ENCODE peak calls at places on chromosomes 12 and 14, in eight cellular contexts. Z is HepG2; P is AG08395; O is NCI-H1417; Y is activated CD4-positive, CD25-positive, alpha-beta regulatory T cell treated with anti-CD3 and anti-CD28 coated beads, Interleukin-2, amount 50 U/mL, for 72 hours; R is stimulated activated CD4-positive, alpha-beta T cell treated with anti-CD3 and anti-CD28 coated beads, Interleukin-2, amount 100 ng/mL, for 48 hours; T is left ventricle myocardium superior; L is Peyer's patch. C is an unnamed sample.

GRCh38 chr12:12788675-12789368 is 3.4 kb downstream of the APOLD1 start:
- DNase-seq in L (no peak), T (peak), O (peak), Y (peak), Z (peak), P (peak), R (peak), C (no peak)

GRCh38 chr12:122681814-122682213 is 21.3 kb downstream of the HCAR2 start:
- DNase-seq in R (no peak), Z (no peak), P (peak), O (no peak), Y (no peak), T (no peak), L (no peak), C (no peak)

GRCh38 chr12:117860111-117860510 is 108.7 kb downstream of the KSR2 start:
- DNase-seq in R (no peak), T (no peak), O (no peak), Y (no peak), P (no peak), Z (no peak), L (no peak), C (no peak)

GRCh38 chr12:132649226-132649945 is 30.8 kb downstream of the P2RX2 start:
- DNase-seq in L (no peak), T (no peak), Z (no peak), Y (no peak), O (no peak), R (no peak), P (no peak), C (no peak)

GRCh38 chr12:1171657-1172056 is 180.6 kb downstream of the ERC1 start:
- DNase-seq in O (peak), R (no peak), P (no peak), Z (no peak), T (no peak), L (no peak), Y (no peak), C (no peak)

GRCh38 chr12:95998611-95999300 is 2.6 kb upstream of the HAL start:
- DNase-seq in T (no peak), L (no peak), O (peak), Z (peak), P (peak), R (peak), Y (no peak), C (no peak)

GRCh38 chr12:6336859-6337744 is 4.8 kb downstream of the TNFRSF1A start:
- DNase-seq in T (peak), O (no peak), R (no peak), L (no peak), Y (peak), P (no peak), Z (no peak), C (no peak)

GRCh38 chr14:69191340-69192111 is at the start of gene EXD2:
- DNase-seq in Z (peak), R (peak), Y (peak), L (peak), T (peak), P (peak), O (peak), C (peak)

GRCh38 chr12:91871751-91872150 is 273.9 kb downstream of the BTG1 start:
- DNase-seq in O (no peak), T (no peak), R (no peak), P (no peak), Z (no peak), Y (no peak), L (no peak), C (no peak)

GRCh38 chr12:1915082-1915968 is 3.1 kb downstream of the CACNA2D4 start:
- DNase-seq in R (no peak), T (no peak), O (no peak), Y (peak), L (no peak), Z (no peak), P (peak), C (peak)

GRCh38 chr12:110073049-110073831 is 24.9 kb upstream of the C12orf76 start:
- DNase-seq in Y (peak), P (peak), L (peak), T (peak), Z (no peak), R (peak), O (peak), C (no peak)

GRCh38 chr12:95473440-95473946 is 459 bp upstream of the METAP2 start:
- DNase-seq in Y (no peak), P (peak), T (no peak), R (peak), L (no peak), Z (peak), O (peak), C (no peak)

GRCh38 chr12:1832801-1833595 is 12.6 kb downstream of the LRTM2 start:
- DNase-seq in Z (no peak), P (no peak), Y (no peak), O (no peak), L (no peak), T (no peak), R (no peak), C (no peak)

GRCh38 chr12:71958993-71959588 is 20.4 kb downstream of the TPH2 start:
- DNase-seq in P (no peak), T (no peak), R (no peak), O (no peak), L (no peak), Y (no peak), Z (no peak), C (no peak)

GRCh38 chr14:51643137-51643536 is 8.6 kb upstream of the FRMD6 start:
- DNase-seq in Y (no peak), T (no peak), P (peak), O (no peak), Z (no peak), R (no peak), L (no peak), C (no peak)

GRCh38 chr12:25833657-25834056 is 124.8 kb upstream of the RASSF8 start:
- DNase-seq in L (no peak), Z (no peak), O (no peak), Y (no peak), R (no peak), T (no peak), P (no peak), C (no peak)

GRCh38 chr12:29771165-29771564 is 12.6 kb downstream of the TMTC1 start:
- DNase-seq in Y (no peak), P (no peak), O (no peak), Z (no peak), R (no peak), L (no peak), T (no peak), C (no peak)

GRCh38 chr12:85530486-85530885 is 250.5 kb downstream of the ALX1 start:
- DNase-seq in Y (no peak), Z (no peak), R (no peak), L (peak), T (no peak), O (no peak), P (no peak), C (no peak)

GRCh38 chr12:111546171-111546570 is 52.9 kb downstream of the ATXN2 start:
- DNase-seq in Y (no peak), T (no peak), R (no peak), L (no peak), O (no peak), Z (no peak), P (no peak), C (no peak)

GRCh38 chr14:104392001-104392395 is 187.6 kb upstream of the C14orf180 start:
- DNase-seq in O (no peak), L (peak), T (no peak), Z (no peak), R (no peak), P (no peak), Y (peak), C (no peak)